ENCODE peak calls at places on chromosomes 13 and 19, in seven cellular contexts. X is pancreas, R is AG09309, B is PC-9, E is adrenal gland, Y is AG04450, P is gastrocnemius medialis. I is an unnamed sample.

GRCh38 chr19:6802336-6803035 is 30.0 kb downstream of the VAV1 start:
- DNase-seq in P (peak; percentile 35), E (peak; percentile 52), Y (no peak), X (no peak), R (no peak), B (peak; percentile 35), I (peak; percentile 72)

GRCh38 chr19:10270616-10271394 is at the start of gene ICAM1:
- DNase-seq in R (no peak), P (peak; percentile 65), Y (no peak), E (peak; percentile 94), X (peak; percentile 82), B (peak; percentile 77), I (peak; percentile 87)

GRCh38 chr13:25905411-25906010 is 146.3 kb downstream of the SHISA2 start:
- DNase-seq in Y (no peak), E (peak; percentile 18), B (no peak), P (no peak), X (no peak), R (no peak), I (no peak)

GRCh38 chr19:2054763-2055162 is 3.7 kb upstream of the MKNK2 start:
- DNase-seq in E (no peak), X (no peak), P (peak; percentile 63), B (peak; percentile 50), R (no peak), Y (no peak), I (no peak)

GRCh38 chr13:44362394-44363040 is 11.1 kb upstream of the SERP2 start:
- DNase-seq in B (no peak), X (no peak), Y (no peak), P (no peak), R (no peak), E (no peak), I (no peak)

GRCh38 chr13:76856141-76856571 is 30.0 kb downstream of the KCTD12 start:
- DNase-seq in X (no peak), B (no peak), R (peak; percentile 49), P (no peak), Y (no peak), E (no peak), I (no peak)

GRCh38 chr19:3175761-3176714 is 2.5 kb upstream of the S1PR4 start:
- DNase-seq in E (no peak), X (no peak), B (peak; percentile 82), Y (no peak), R (peak; percentile 80), P (no peak), I (no peak)

GRCh38 chr13:48564046-48564445 is 31.2 kb upstream of the RCBTB2 start:
- DNase-seq in X (no peak), P (no peak), R (no peak), B (no peak), Y (no peak), E (peak; percentile 54), I (no peak)

GRCh38 chr13:38661276-38661675 is 25.6 kb upstream of the FREM2 start:
- DNase-seq in P (no peak), Y (no peak), R (no peak), X (no peak), B (no peak), E (peak; percentile 20), I (no peak)

GRCh38 chr13:110364081-110364480 is 57.0 kb downstream of the COL4A2 start:
- DNase-seq in B (no peak), R (no peak), E (no peak), Y (no peak), P (no peak), X (no peak), I (no peak)

GRCh38 chr13:110361365-110361911 is 54.4 kb downstream of the COL4A2 start:
- DNase-seq in E (no peak), B (no peak), X (no peak), R (peak; percentile 76), Y (no peak), P (peak; percentile 55), I (peak; percentile 54)

GRCh38 chr13:110365876-110366275 is 58.8 kb downstream of the COL4A2 start:
- DNase-seq in B (no peak), E (no peak), R (no peak), P (no peak), X (no peak), Y (no peak), I (no peak)

GRCh38 chr13:110360598-110360997 is 53.5 kb downstream of the COL4A2 start:
- DNase-seq in Y (no peak), X (no peak), E (no peak), B (no peak), P (no peak), R (no peak), I (no peak)

DNA sequence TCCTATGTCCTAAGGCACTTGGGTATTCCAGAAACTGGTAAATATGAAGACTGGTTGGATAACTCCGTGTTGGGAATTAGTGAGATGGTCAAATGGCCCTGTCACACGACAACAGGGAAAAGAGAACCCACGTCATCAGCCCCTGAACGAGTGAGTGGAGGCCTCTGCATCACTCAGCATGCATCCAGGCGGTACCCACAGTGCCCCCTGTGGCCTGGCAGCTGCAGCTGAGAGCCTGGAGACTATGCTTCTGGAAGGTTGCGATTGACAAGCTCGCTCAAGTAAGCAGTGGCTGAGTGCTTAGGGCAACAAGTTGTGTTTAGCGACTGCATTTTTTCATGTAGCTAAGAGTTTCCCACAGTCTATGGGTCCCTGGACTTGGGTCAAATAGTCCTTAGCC is 55.9 kb downstream of the COL4A2 start:
- DNase-seq in R (no peak), E (no peak), Y (no peak), P (no peak), X (no peak), B (no peak), I (no peak)
- TF ChIP-seq CTCF in R (no peak), E (no peak), Y (peak; percentile 10), P (no peak), X (no peak), B (no peak), I (no peak)

GRCh38 chr19:45607071-45608029 is 5.3 kb upstream of the GPR4 start:
- DNase-seq in Y (peak; percentile 30), R (no peak), E (peak; percentile 82), B (peak; percentile 66), X (peak; percentile 91), P (peak; percentile 53), I (peak; percentile 83)
- TF ChIP-seq CTCF in Y (peak; percentile 94), R (peak; percentile 96), E (peak; percentile 88), B (peak; percentile 96), X (peak; percentile 83), P (peak; percentile 92), I (peak; percentile 83)

GRCh38 chr13:111049791-111050538 is 65.1 kb upstream of the ARHGEF7 start:
- DNase-seq in Y (no peak), X (no peak), B (peak; percentile 32), P (no peak), E (no peak), R (no peak), I (no peak)

GRCh38 chr13:111050539-111050879 is 64.6 kb upstream of the ARHGEF7 start:
- DNase-seq in Y (no peak), R (no peak), E (no peak), P (no peak), X (no peak), B (no peak), I (no peak)

GRCh38 chr13:111051041-111051440 is 64.1 kb upstream of the ARHGEF7 start:
- DNase-seq in P (no peak), B (no peak), E (no peak), R (no peak), X (no peak), Y (no peak), I (no peak)

GRCh38 chr13:111048387-111048786 is 66.7 kb upstream of the ARHGEF7 start:
- DNase-seq in P (no peak), X (no peak), Y (no peak), E (no peak), R (no peak), B (no peak), I (no peak)

DNA sequence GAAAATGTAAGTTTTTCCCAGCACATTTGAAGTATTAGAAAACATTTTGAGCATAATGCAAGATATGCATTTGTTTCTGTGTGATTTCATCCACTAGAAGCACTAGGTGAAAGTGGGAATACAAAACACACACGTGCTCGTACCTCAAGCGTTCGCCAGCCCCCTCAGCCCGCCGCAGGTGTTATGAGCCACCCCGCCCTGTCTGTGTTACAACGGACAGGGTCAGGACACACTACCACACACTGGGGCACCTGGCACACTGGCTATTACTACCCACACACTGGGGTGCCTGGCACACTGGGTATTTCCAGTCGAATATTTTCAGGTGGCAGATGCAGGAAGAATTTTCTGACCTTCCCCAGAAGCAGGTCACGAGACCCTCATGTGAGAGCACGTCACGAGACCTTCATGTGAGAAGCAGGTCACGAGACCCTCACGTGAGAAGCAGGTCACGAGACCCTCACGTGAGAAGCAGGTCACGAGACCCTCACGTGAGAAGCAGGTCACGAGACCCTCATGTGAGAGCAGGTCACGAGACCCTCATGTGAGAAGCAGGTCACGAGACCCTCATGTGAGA is 63.4 kb upstream of the ARHGEF7 start:
- DNase-seq in X (no peak), R (no peak), P (no peak), E (no peak), B (no peak), Y (no peak), I (peak; percentile 21)
- TF ChIP-seq CTCF in X (no peak), R (no peak), P (no peak), E (no peak), B (no peak), Y (no peak), I (no peak)

GRCh38 chr13:23050126-23050525 is 130.7 kb upstream of the SGCG start:
- DNase-seq in B (no peak), Y (no peak), R (no peak), X (no peak), E (no peak), P (no peak), I (no peak)
- TF ChIP-seq CTCF in B (no peak), Y (no peak), R (no peak), X (no peak), E (no peak), P (no peak), I (no peak)

GRCh38 chr19:53365899-53366493 is 491 bp downstream of the ZNF525 start:
- DNase-seq in E (no peak), B (no peak), P (no peak), Y (no peak), R (no peak), X (peak; percentile 75), I (no peak)

GRCh38 chr19:53365134-53365898 is at the start of gene ZNF525:
- DNase-seq in X (peak; percentile 99), Y (no peak), E (peak; percentile 90), B (peak; percentile 95), P (peak; percentile 59), R (no peak), I (peak; percentile 94)
- TF ChIP-seq CTCF in X (peak; percentile 6), Y (peak; percentile 16), E (peak; percentile 33), B (peak; percentile 55), P (no peak), R (peak; percentile 34), I (no peak)

DNA sequence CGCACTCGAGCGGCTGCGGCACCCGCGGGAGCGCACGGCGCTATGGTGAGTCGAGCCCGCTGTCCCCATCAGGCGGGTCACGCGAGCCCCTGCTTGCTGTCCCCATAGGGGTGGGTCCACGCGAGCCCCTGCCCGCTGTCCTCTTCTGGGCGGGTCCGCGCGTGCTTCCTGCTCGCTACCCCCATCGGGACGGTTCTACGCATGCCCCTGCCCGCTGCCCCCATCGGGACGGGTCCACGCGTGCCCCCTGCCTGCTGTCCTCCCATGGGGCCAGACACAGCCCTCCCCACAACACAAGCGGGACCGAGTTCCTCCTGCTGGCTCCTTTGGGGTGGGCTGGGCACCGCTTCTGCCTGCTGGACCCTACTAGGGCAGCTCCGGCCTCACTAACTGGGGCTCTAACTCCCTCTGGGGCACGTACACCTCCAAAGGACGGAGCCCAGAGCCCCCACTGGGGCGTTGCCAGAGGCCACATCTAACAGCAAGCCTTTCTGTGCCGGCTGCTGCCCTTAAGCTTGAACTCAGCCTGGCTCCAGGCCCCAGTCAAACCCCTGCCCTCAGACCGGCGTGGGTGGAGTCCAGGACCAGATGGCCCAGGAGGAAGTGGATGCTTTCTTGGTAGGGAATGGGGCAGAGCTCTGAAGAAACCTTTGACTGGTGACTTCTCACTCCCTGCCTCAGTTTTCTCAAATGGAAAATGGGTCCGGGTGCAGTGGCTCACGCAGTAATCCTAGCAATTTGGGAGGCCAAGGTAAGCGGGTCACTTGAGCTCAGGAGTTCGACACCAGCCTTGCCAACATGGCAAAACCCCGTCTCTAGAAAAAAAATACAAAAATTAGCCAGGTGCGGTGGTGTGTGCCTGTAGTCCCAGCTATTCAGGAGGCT is 722 bp downstream of the COLGALT1 start:
- DNase-seq in B (peak; percentile 71), P (peak; percentile 42), R (no peak), Y (no peak), X (peak; percentile 71), E (peak; percentile 76), I (peak; percentile 76)
- TF ChIP-seq CTCF in B (no peak), P (peak; percentile 7), R (no peak), Y (peak; percentile 11), X (no peak), E (no peak), I (no peak)

I was measured in ascending aorta.